ENCODE peak calls at places on chromosomes 13 and 19, in five cellular contexts. U is cardiac fibroblast, C is foreskin fibroblast, Y is AG09309, X is fibroblast of pulmonary artery. K is an unnamed sample.
A peak's percentile ranks its signal among the peaks of the same experiment; 100 is the strongest.

GRCh38 chr13:29362849-29363604 is 232.5 kb downstream of the SLC7A1 start:
- DNase-seq in U (peak; percentile 48), C (peak; percentile 41), Y (no peak), X (peak; percentile 53), K (peak; percentile 41)

GRCh38 chr13:94479559-94480095 is at the start of gene DCT:
- DNase-seq in U (no peak), C (no peak), Y (no peak), X (no peak), K (no peak)

GRCh38 chr19:6760606-6761005 is 6.6 kb downstream of the SH2D3A start:
- DNase-seq in U (no peak), C (no peak), Y (no peak), X (no peak), K (no peak)

GRCh38 chr13:67736646-67737420 is 506.7 kb upstream of the PCDH9 start:
- DNase-seq in U (peak; percentile 42), C (peak; percentile 59), Y (no peak), X (peak; percentile 52), K (no peak)

GRCh38 chr13:30898721-30899188 is 7.3 kb upstream of the MEDAG start:
- DNase-seq in U (peak; percentile 97), C (peak; percentile 92), Y (peak; percentile 91), X (peak; percentile 98), K (no peak)

GRCh38 chr13:101417043-101417406 is 717 bp upstream of the NALCN start:
- DNase-seq in U (peak; percentile 45), C (peak; percentile 71), Y (no peak), X (peak; percentile 66), K (no peak)

GRCh38 chr13:30976041-30976440 is 43.6 kb downstream of the TEX26 start:
- DNase-seq in U (no peak), C (no peak), Y (no peak), X (no peak), K (no peak)

GRCh38 chr13:80012281-80012680 is 328.6 kb downstream of the SPRY2 start:
- DNase-seq in U (peak; percentile 31), C (peak; percentile 35), Y (no peak), X (peak; percentile 42), K (no peak)

GRCh38 chr13:112687836-112688559 is 1.8 kb upstream of the ATP11A start:
- DNase-seq in U (no peak), C (no peak), Y (no peak), X (no peak), K (no peak)

GRCh38 chr13:49253997-49254396 is 6.3 kb downstream of the CDADC1 start:
- DNase-seq in U (no peak), C (no peak), Y (no peak), X (no peak), K (no peak)

GRCh38 chr13:99496322-99497142 is 4.7 kb upstream of the TM9SF2 start:
- DNase-seq in U (peak; percentile 22), C (peak; percentile 65), Y (peak; percentile 55), X (peak; percentile 17), K (no peak)

GRCh38 chr13:52852444-52852843 is 4.0 kb upstream of the PCDH8 start:
- DNase-seq in U (no peak), C (no peak), Y (no peak), X (no peak), K (no peak)

GRCh38 chr13:39249971-39250370 is 211.7 kb downstream of the NHLRC3 start:
- DNase-seq in U (no peak), C (peak; percentile 15), Y (no peak), X (no peak), K (no peak)

GRCh38 chr13:40580566-40581276 is 85.7 kb downstream of the FOXO1 start:
- DNase-seq in U (peak; percentile 39), C (no peak), Y (no peak), X (no peak), K (no peak)

GRCh38 chr13:99702687-99703319 is 201.5 kb downstream of the TM9SF2 start:
- DNase-seq in U (no peak), C (no peak), Y (no peak), X (no peak), K (no peak)

GRCh38 chr19:47863514-47863936 is 4.5 kb downstream of the TPRX2 start:
- DNase-seq in U (peak; percentile 71), C (peak; percentile 87), Y (no peak), X (peak; percentile 69), K (peak; percentile 99)

GRCh38 chr19:1554968-1555801 is 12.9 kb downstream of the MEX3D start:
- DNase-seq in U (no peak), C (no peak), Y (no peak), X (no peak), K (no peak)

GRCh38 chr13:83895994-83896580 is 13.8 kb upstream of the SLITRK1 start:
- DNase-seq in U (no peak), C (no peak), Y (no peak), X (peak; percentile 17), K (no peak)

GRCh38 chr13:51371768-51372399 is 32.4 kb downstream of the SERPINE3 start:
- DNase-seq in U (no peak), C (no peak), Y (no peak), X (no peak), K (no peak)

GRCh38 chr13:79735228-79735627 is 254.3 kb downstream of the NDFIP2 start:
- DNase-seq in U (peak; percentile 43), C (peak; percentile 62), Y (no peak), X (peak; percentile 33), K (no peak)

GRCh38 chr13:75803175-75803611 is 167.1 kb downstream of the LMO7 start:
- DNase-seq in U (no peak), C (no peak), Y (no peak), X (no peak), K (peak; percentile 37)

GRCh38 chr13:27830010-27830409 is 37.7 kb downstream of the GSX1 start:
- DNase-seq in U (peak; percentile 21), C (peak; percentile 49), Y (no peak), X (peak; percentile 30), K (peak; percentile 83)

GRCh38 chr13:21061077-21061945 is at the start of gene LATS2:
- DNase-seq in U (peak; percentile 98), C (peak; percentile 99), Y (peak; percentile 82), X (peak; percentile 96), K (peak; percentile 96)

GRCh38 chr13:109998808-109999528 is 212.6 kb upstream of the IRS2 start:
- DNase-seq in U (peak; percentile 71), C (peak; percentile 94), Y (peak; percentile 73), X (peak; percentile 84), K (no peak)

GRCh38 chr19:50008532-50008931 is 16.6 kb downstream of the VRK3 start:
- DNase-seq in U (peak; percentile 12), C (peak; percentile 30), Y (no peak), X (no peak), K (no peak)

DNA sequence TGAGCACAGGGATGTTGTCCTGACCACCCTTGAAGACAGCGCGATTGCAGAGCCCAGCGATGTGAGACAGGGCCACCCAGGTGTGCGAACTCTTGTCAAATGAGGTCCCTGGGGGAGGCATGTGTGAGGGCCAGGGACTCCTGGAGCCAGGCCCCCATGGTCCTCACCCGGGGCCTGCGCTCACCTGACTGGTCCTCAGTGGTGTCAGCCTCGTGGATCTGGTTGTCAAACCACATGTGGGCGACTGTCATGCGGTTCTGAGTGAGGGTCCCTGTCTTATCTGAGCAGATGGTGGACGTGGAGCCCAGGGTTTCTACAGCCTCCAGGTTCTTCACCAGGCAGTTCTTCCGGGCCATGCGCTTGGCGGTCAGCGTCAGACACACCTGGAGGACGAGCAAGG is 12.3 kb downstream of the ATP1A3 start:
- DNase-seq in U (no peak), C (no peak), Y (no peak), X (no peak), K (no peak)
- H3K4me3 ChIP-seq in U (no peak overlapping the region), C (no peak overlapping the region), Y (no peak overlapping the region), X (no peak overlapping the region), K (no peak overlapping the region)

GRCh38 chr13:37485766-37486165 is 112.8 kb downstream of the POSTN start:
- DNase-seq in U (peak; percentile 24), C (no peak), Y (no peak), X (peak; percentile 46), K (no peak)

GRCh38 chr13:37484056-37484455 is 114.5 kb downstream of the POSTN start:
- DNase-seq in U (no peak), C (no peak), Y (no peak), X (no peak), K (no peak)

GRCh38 chr13:37488682-37489081 is 109.9 kb downstream of the POSTN start:
- DNase-seq in U (peak; percentile 33), C (peak; percentile 39), Y (no peak), X (peak; percentile 36), K (no peak)

GRCh38 chr13:37490176-37490575 is 108.4 kb downstream of the POSTN start:
- DNase-seq in U (no peak), C (peak; percentile 43), Y (no peak), X (peak; percentile 16), K (no peak)

DNA sequence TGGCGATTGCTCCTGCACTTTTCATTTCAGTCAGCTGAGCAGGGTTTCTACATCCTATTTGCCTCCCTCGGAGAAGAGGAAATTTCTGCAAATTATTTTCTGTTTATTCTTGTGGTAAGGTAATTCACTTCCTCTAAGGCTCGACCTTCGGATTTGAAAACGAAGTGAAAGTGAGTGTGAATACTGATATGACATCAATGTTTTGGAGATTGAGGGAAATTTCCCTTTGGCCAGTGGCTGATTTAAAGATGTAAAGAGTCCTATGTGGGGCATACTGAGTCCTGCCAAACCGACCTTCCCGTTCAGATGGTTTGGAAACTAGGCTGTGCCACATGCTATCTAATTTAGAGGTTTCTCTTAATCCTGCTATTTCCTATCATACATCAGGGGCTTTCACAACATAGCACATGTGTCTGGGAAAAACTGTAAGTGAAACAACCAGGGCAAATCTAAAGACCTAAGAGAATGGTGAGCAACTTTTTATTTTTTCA is 112.4 kb downstream of the POSTN start:
- DNase-seq in U (peak; percentile 43), C (no peak), Y (peak; percentile 67), X (peak; percentile 29), K (no peak)
- H3K4me3 ChIP-seq in U (no peak overlapping the region), C (no peak overlapping the region), Y (no peak overlapping the region), X (no peak overlapping the region), K (no peak overlapping the region)

GRCh38 chr13:25377244-25377962 is 5.6 kb downstream of the ATP8A2 start:
- DNase-seq in U (no peak), C (no peak), Y (no peak), X (no peak), K (no peak)

GRCh38 chr13:25371608-25372274 is at the start of gene ATP8A2:
- DNase-seq in U (no peak), C (peak; percentile 29), Y (no peak), X (no peak), K (no peak)

GRCh38 chr13:25375727-25376358 is 4.1 kb downstream of the ATP8A2 start:
- DNase-seq in U (peak; percentile 63), C (peak; percentile 62), Y (peak; percentile 5), X (peak; percentile 63), K (no peak)

GRCh38 chr13:25371158-25371557 is 616 bp upstream of the ATP8A2 start:
- DNase-seq in U (no peak), C (no peak), Y (no peak), X (no peak), K (no peak)

GRCh38 chr13:25372275-25373081 is 704 bp downstream of the ATP8A2 start:
- DNase-seq in U (no peak), C (peak; percentile 16), Y (no peak), X (no peak), K (no peak)
- H3K4me3 ChIP-seq in U (peak overlapping the region; percentile 27), C (peak overlapping the region; percentile 33), Y (no peak overlapping the region), X (no peak overlapping the region), K (no peak overlapping the region)

DNA sequence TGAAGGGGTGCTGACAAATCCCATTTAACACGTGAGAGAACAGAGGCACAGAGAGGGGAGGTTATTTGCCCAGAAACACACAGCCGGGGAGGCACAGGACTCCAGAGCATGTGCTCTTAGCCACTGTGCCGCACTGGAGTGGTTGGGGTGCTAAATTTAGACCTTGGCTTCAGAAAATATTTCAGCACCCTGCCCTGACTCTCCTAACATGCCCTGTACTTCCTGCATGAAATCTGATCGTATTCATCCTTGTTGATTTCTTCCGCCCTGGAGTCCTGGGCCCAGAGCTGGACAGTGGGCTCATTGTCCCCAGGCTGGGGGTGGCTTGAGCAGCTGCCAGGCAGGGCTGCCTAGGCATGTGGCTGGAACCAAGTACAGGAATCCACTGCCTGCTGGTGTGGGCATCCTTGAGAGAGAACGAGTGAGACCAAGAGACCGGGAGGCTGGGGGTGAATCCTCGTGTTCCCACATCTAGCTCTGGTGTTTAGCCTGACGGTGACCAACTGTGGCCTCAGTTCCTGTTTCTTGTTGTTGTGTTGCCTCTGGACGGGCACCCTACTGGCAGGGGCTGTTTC is 5.3 kb downstream of the SLC27A1 start:
- DNase-seq in U (peak; percentile 76), C (peak; percentile 72), Y (no peak), X (peak; percentile 57), K (no peak)
- H3K4me3 ChIP-seq in U (no peak overlapping the region), C (no peak overlapping the region), Y (no peak overlapping the region), X (no peak overlapping the region), K (no peak overlapping the region)

K was measured in pancreas.